ENCODE peak calls at places on chromosomes 13 and 19, in four cellular contexts. N is lower lobe of right lung, G is OCI-LY7, A is heart right ventricle. U is an unnamed sample.

GRCh38 chr13:111280666-111281577 is 39.5 kb upstream of the TEX29 start:
- DNase-seq in N (no peak), G (no peak), A (no peak), U (no peak)

GRCh38 chr13:110449225-110450015 is 112.1 kb downstream of the RAB20 start:
- DNase-seq in N (no peak), G (no peak), A (no peak), U (no peak)

GRCh38 chr13:28854657-28855056 is 34.5 kb downstream of the MTUS2 start:
- DNase-seq in N (no peak), G (no peak), A (no peak), U (no peak)

GRCh38 chr13:42485272-42485671 is 88.7 kb upstream of the TNFSF11 start:
- DNase-seq in N (no peak), G (no peak), A (no peak), U (no peak)

GRCh38 chr13:73142091-73142490 is 83.3 kb downstream of the KLF5 start:
- DNase-seq in N (no peak), G (no peak), A (no peak), U (no peak)

GRCh38 chr19:40228863-40229262 is 2.4 kb upstream of the CCNP start:
- DNase-seq in N (no peak), G (no peak), A (no peak), U (no peak)

GRCh38 chr19:1177322-1178114 is 3.5 kb upstream of the SBNO2 start:
- DNase-seq in N (no peak), G (no peak), A (no peak), U (peak)

GRCh38 chr19:5809053-5809452 is 4.2 kb downstream of the NRTN start:
- DNase-seq in N (no peak), G (no peak), A (no peak), U (no peak)

GRCh38 chr19:2042485-2043268 is 8.4 kb downstream of the MKNK2 start:
- DNase-seq in N (peak), G (no peak), A (peak), U (no peak)

GRCh38 chr13:40963927-40964326 is 55.2 kb downstream of the ELF1 start:
- DNase-seq in N (no peak), G (no peak), A (no peak), U (no peak)

GRCh38 chr13:40958655-40959054 is 60.5 kb downstream of the ELF1 start:
- DNase-seq in N (no peak), G (no peak), A (no peak), U (no peak)

GRCh38 chr13:40961826-40962225 is 57.3 kb downstream of the ELF1 start:
- DNase-seq in N (no peak), G (no peak), A (no peak), U (no peak)

GRCh38 chr13:40960721-40961120 is 58.4 kb downstream of the ELF1 start:
- DNase-seq in N (no peak), G (no peak), A (no peak), U (no peak)

DNA sequence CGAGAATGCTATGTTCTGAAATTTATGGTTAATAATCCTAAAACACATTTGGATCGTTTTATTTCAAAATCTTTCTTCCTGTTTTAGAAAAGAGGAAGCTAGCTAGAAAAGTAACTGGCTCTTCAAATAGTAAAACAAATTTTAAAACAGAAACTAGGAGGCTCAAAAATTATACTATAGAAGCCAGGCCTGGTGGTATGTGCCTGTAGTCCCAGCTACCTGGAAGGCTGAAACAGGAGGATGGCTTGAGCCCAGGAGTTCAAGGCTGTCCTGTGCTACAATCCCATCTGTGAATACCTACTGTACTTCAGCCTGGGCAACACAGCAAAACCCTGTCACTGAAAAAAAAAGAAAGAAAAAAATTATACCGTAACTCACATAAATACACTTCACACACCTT is 57.9 kb downstream of the ELF1 start:
- DNase-seq in N (no peak), G (peak), A (no peak), U (no peak)
- H3K4me3 ChIP-seq in N (no peak), G (peak), A (no peak), U (no peak)

GRCh38 chr19:17323973-17324327 is 10.7 kb downstream of the ANO8 start:
- DNase-seq in N (peak), G (no peak), A (no peak), U (no peak)

GRCh38 chr19:17324357-17325114 is 10.1 kb downstream of the ANO8 start:
- DNase-seq in N (no peak), G (no peak), A (no peak), U (no peak)

GRCh38 chr19:17325881-17326594 is 8.6 kb downstream of the ANO8 start:
- DNase-seq in N (no peak), G (no peak), A (no peak), U (peak)

GRCh38 chr19:17326595-17326966 is 8.1 kb downstream of the ANO8 start:
- DNase-seq in N (no peak), G (no peak), A (no peak), U (no peak)

DNA sequence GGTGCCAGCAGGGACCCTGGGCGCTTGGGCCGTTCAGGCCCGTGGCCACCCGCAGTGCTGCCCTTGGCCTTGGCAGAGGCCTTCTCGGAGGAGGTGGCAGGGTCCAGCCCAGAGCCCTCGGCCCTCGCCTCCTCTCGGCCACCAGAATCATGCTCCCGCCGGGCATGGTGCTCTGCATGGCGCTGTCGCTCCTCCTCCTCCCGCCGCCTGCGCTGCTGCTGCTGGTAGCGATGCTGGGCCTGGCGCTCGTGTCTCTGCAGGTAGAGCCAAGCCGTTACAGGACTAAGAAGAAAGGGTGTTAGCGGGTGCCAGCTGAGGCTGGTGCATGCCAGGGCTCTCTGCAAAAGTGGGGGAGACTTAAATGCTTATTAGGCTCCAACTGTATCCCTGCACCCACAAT is 9.5 kb downstream of the ANO8 start:
- DNase-seq in N (no peak), G (no peak), A (no peak), U (no peak)
- H3K27ac ChIP-seq in N (no peak), G (no peak), A (no peak), U (peak)

DNA sequence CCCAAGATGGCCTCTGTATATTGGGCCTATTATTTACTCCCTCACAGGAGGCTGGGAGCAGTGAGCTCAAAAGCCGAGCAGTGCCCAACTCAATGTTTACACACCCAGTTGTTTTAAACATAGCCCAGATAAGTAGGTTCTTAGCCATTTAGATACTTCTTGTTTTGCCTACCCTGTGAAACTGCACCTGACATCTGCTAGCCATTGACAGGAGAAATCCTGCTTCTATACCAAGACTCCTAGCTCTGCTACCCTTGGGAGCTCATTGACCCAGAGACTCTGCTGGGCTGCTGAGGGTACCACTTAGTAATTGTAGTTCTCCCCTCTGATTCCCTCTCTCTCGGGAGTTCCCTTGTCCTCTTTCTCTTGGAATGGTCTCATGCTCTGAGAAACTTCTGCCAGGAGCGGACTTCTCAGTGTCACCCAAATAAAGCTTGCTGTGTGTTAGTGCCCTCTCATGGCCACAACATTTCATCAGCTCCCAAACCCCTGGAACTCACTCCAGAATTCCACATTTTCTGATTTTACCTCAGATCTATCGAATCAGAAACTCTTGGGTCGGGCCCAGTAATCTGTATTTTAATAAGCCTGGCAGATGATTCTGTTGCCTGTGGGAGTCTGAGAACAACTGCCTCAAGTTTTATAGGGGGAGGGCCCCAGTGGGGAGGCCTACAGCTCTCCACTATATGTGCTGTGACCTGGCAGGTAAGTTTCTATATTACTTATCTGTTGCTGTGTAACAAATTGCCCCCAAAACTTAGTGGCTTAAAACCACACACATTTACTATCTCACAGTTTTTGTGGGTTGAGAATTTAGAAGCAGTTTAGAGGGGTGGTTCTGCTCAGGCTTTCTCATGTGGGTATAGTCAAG is 221.1 kb downstream of the TDRD3 start:
- DNase-seq in N (no peak), G (no peak), A (no peak), U (no peak)
- TF ChIP-seq CTCF in N (no peak), G (peak), A (peak), U (no peak)

GRCh38 chr13:26259634-26260033 is 5.7 kb downstream of the CDK8 start:
- DNase-seq in N (no peak), G (no peak), A (no peak), U (no peak)

GRCh38 chr13:26266311-26266710 is 12.4 kb downstream of the CDK8 start:
- DNase-seq in N (no peak), G (no peak), A (no peak), U (no peak)

GRCh38 chr13:26257049-26257448 is 3.1 kb downstream of the CDK8 start:
- DNase-seq in N (no peak), G (peak), A (no peak), U (no peak)

GRCh38 chr13:26262156-26262555 is 8.2 kb downstream of the CDK8 start:
- DNase-seq in N (no peak), G (no peak), A (no peak), U (no peak)
- H3K4me3 ChIP-seq in N (no peak), G (no peak), A (no peak), U (no peak)

DNA sequence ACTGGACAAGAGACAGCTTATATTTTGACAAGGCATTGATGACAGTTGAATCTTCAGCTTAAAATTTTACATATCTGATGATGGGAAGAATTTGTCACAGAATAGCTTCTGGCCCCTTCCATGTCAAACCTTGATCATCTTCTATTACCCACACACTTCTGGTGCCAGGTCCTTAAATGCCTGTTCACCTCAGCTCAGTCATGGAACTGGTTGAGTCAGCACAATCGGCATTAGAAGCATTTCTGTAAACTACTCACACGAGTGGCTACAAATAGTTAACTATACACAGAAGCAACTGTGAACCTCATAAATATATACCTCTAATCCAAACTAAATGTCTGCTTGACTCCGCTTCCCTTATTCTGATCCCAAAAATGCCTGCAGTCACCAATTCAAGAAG is 161.2 kb downstream of the FOXO1 start:
- DNase-seq in N (no peak), G (no peak), A (no peak), U (no peak)
- H3K27ac ChIP-seq in N (no peak), G (no peak), A (no peak), U (no peak)

GRCh38 chr19:37980419-37980975 is 73.5 kb downstream of the SIPA1L3 start:
- DNase-seq in N (no peak), G (no peak), A (no peak), U (peak)
- TF ChIP-seq CTCF in N (no peak), G (no peak), A (no peak), U (no peak)

U was measured in tibial artery.